ENCODE peak calls at places on chromosomes 5 and 9, in five cellular contexts. A is HepG2, J is K562, K is GM12878, X is SK-N-SH. W is an unnamed sample.

GRCh38 chr5:150219861-150220260 is 30.0 kb downstream of the SLC6A7 start:
- DNase-seq in A (no peak), J (no peak), K (no peak), X (no peak), W (no peak)

GRCh38 chr9:137619240-137620090 is 660 bp downstream of the EHMT1 start:
- DNase-seq in A (no peak), J (peak; percentile 52), K (no peak), X (no peak), W (no peak)

GRCh38 chr9:93116049-93116961 is 17.7 kb downstream of the NINJ1 start:
- DNase-seq in A (peak; percentile 84), J (peak; percentile 45), K (no peak), X (no peak), W (peak; percentile 93)

GRCh38 chr9:34185778-34186551 is 7.1 kb downstream of the UBAP1 start:
- DNase-seq in A (no peak), J (peak; percentile 28), K (peak; percentile 51), X (no peak), W (peak; percentile 80)

GRCh38 chr5:56766926-56767325 is 48.4 kb upstream of the MAP3K1 start:
- DNase-seq in A (no peak), J (no peak), K (no peak), X (no peak), W (no peak)

GRCh38 chr9:18896004-18896403 is 137.0 kb downstream of the SAXO1 start:
- DNase-seq in A (no peak), J (no peak), K (no peak), X (no peak), W (no peak)

GRCh38 chr9:130024597-130024994 is 18.4 kb downstream of the FNBP1 start:
- DNase-seq in A (peak; percentile 51), J (no peak), K (no peak), X (no peak), W (no peak)

GRCh38 chr5:57432876-57433275 is 49.7 kb downstream of the ACTBL2 start:
- DNase-seq in A (peak; percentile 28), J (peak; percentile 17), K (no peak), X (no peak), W (no peak)

GRCh38 chr5:72300590-72301339 is 19.3 kb downstream of the MRPS27 start:
- DNase-seq in A (no peak), J (no peak), K (no peak), X (no peak), W (no peak)

GRCh38 chr5:135016926-135017325 is 17.1 kb downstream of the PITX1 start:
- DNase-seq in A (no peak), J (no peak), K (no peak), X (no peak), W (no peak)

GRCh38 chr5:98214240-98215051 is 559.0 kb upstream of the RGMB start:
- DNase-seq in A (no peak), J (no peak), K (no peak), X (no peak), W (no peak)

GRCh38 chr9:134839441-134840125 is 41.0 kb upstream of the FCN2 start:
- DNase-seq in A (no peak), J (peak; percentile 35), K (no peak), X (peak; percentile 55), W (no peak)

GRCh38 chr5:138661991-138662434 is 86.8 kb upstream of the HSPA9 start:
- DNase-seq in A (no peak), J (no peak), K (no peak), X (no peak), W (no peak)

GRCh38 chr9:108021311-108021710 is 531.7 kb upstream of the KLF4 start:
- DNase-seq in A (no peak), J (no peak), K (no peak), X (no peak), W (no peak)

GRCh38 chr5:168486136-168486879 is at the start of gene RARS1:
- DNase-seq in A (peak; percentile 88), J (peak; percentile 94), K (peak; percentile 72), X (peak; percentile 95), W (peak; percentile 85)

GRCh38 chr5:176994460-176995121 is 12.0 kb downstream of the UIMC1 start:
- DNase-seq in A (peak; percentile 87), J (peak; percentile 83), K (peak; percentile 77), X (no peak), W (peak; percentile 98)

GRCh38 chr9:18492612-18493011 is 18.7 kb downstream of the ADAMTSL1 start:
- DNase-seq in A (no peak), J (no peak), K (no peak), X (no peak), W (no peak)

GRCh38 chr5:177309351-177310191 is 2.1 kb downstream of the MXD3 start:
- DNase-seq in A (peak; percentile 79), J (peak; percentile 78), K (no peak), X (peak; percentile 83), W (peak; percentile 74)

GRCh38 chr5:131749138-131749537 is 47.7 kb downstream of the FNIP1 start:
- DNase-seq in A (no peak), J (no peak), K (no peak), X (no peak), W (no peak)

GRCh38 chr9:17342696-17343095 is 207.9 kb downstream of the CNTLN start:
- DNase-seq in A (no peak), J (no peak), K (no peak), X (no peak), W (no peak)

GRCh38 chr5:98934581-98934980 is 5.8 kb upstream of the CHD1 start:
- DNase-seq in A (no peak), J (peak; percentile 10), K (no peak), X (no peak), W (no peak)

GRCh38 chr9:127390563-127390962 is 6.4 kb upstream of the SLC2A8 start:
- DNase-seq in A (peak; percentile 93), J (peak; percentile 22), K (no peak), X (no peak), W (no peak)

GRCh38 chr5:100902406-100903035 is 561 bp downstream of the ST8SIA4 start:
- DNase-seq in A (no peak), J (no peak), K (no peak), X (no peak), W (peak; percentile 43)

GRCh38 chr5:32283539-32284377 is 29.0 kb downstream of the MTMR12 start:
- DNase-seq in A (no peak), J (no peak), K (no peak), X (no peak), W (no peak)

GRCh38 chr5:138180841-138181240 is 1.9 kb downstream of the KIF20A start:
- DNase-seq in A (no peak), J (no peak), K (no peak), X (no peak), W (no peak)

GRCh38 chr5:125700380-125700856 is 722.8 kb upstream of the GRAMD2B start:
- DNase-seq in A (peak; percentile 39), J (no peak), K (no peak), X (no peak), W (no peak)

GRCh38 chr9:74803366-74804017 is 84.2 kb downstream of the TRPM6 start:
- DNase-seq in A (peak; percentile 34), J (no peak), K (no peak), X (no peak), W (no peak)

GRCh38 chr9:127447416-127448111 is 3.6 kb downstream of the RPL12 start:
- DNase-seq in A (no peak), J (no peak), K (no peak), X (no peak), W (peak; percentile 21)

GRCh38 chr5:163534476-163535172 is 29.2 kb downstream of the MAT2B start:
- DNase-seq in A (no peak), J (no peak), K (no peak), X (no peak), W (no peak)

GRCh38 chr5:34519489-34520220 is 136.5 kb upstream of the RAI14 start:
- DNase-seq in A (no peak), J (no peak), K (no peak), X (no peak), W (no peak)

GRCh38 chr9:131296906-131297500 is 7.5 kb downstream of the PLPP7 start:
- DNase-seq in A (no peak), J (peak; percentile 46), K (no peak), X (no peak), W (no peak)

GRCh38 chr5:150245111-150245789 is 44.3 kb downstream of the CAMK2A start:
- DNase-seq in A (no peak), J (peak; percentile 76), K (no peak), X (peak; percentile 92), W (no peak)

GRCh38 chr5:980001-980588 is 28.5 kb upstream of the NKD2 start:
- DNase-seq in A (peak; percentile 48), J (no peak), K (no peak), X (peak; percentile 40), W (no peak)
- TF ChIP-seq REST in A (no peak), J (no peak), K (no peak), X (no peak), W (no peak)

GRCh38 chr9:12972608-12973589 is 198.1 kb downstream of the LURAP1L start:
- DNase-seq in A (peak; percentile 27), J (no peak), K (no peak), X (no peak), W (no peak)
- TF ChIP-seq GABPA in A (no peak), J (no peak), K (no peak), X (no peak), W (no peak)

GRCh38 chr9:36126016-36126786 is 10.3 kb upstream of the GLIPR2 start:
- DNase-seq in A (no peak), J (no peak), K (no peak), X (no peak), W (no peak)
- TF ChIP-seq POLR2AphosphoS5 in A (no peak), J (no peak), K (no peak), X (no peak), W (no peak)

GRCh38 chr5:75510836-75511434 is 494 bp downstream of the CERT1 start:
- DNase-seq in A (peak; percentile 3), J (peak; percentile 43), K (no peak), X (peak; percentile 69), W (no peak)

GRCh38 chr5:75510417-75510835 is 1.0 kb downstream of the CERT1 start:
- DNase-seq in A (peak; percentile 6), J (no peak), K (no peak), X (no peak), W (no peak)

GRCh38 chr5:75507841-75508240 is 3.6 kb downstream of the CERT1 start:
- DNase-seq in A (no peak), J (no peak), K (no peak), X (no peak), W (no peak)

GRCh38 chr5:75511435-75512382 is at the start of the genes CERT1 and POLK:
- DNase-seq in A (peak; percentile 96), J (peak; percentile 97), K (peak; percentile 96), X (peak; percentile 97), W (peak; percentile 95)

DNA sequence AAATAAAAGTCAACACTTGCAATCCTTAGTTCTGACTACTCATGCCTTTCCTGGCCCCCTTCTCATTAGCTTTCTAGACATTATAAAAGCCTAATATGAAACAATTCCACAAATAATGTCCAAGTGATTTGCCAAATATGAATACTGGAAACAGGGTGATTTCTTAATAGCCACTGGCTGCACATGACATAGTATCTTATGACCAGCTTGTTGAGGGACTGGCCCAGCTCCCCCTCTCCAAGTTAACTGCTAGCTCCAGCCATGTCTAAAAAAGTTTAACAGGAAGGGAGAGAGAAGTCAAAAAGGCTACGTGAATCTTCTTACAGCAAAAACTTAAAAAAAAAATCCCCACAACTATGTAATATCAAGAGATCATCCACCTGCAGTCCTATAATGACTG is 1.5 kb downstream of the CERT1 start:
- DNase-seq in A (peak; percentile 12), J (peak; percentile 33), K (no peak), X (peak; percentile 4), W (peak; percentile 8)
- TF ChIP-seq REST in A (no peak), J (no peak), K (no peak), X (no peak), W (no peak)

W was measured in HL-60.